ENCODE peak calls at places on chromosomes 13 and 19, in seven cellular contexts. One of them, this sample, is unnamed.

GRCh38 chr19:16828990-16829821 is at the start of gene SIN3B:
- DNase-seq in GM12878: peak
- DNase-seq in K562: peak
- DNase-seq in HepG2: peak
- DNase-seq in transverse colon: peak
- DNase-seq in stomach: peak
- DNase-seq in suprapubic skin: peak
- DNase-seq in this sample: peak

GRCh38 chr13:74301200-74302063 is 167.2 kb upstream of the KLF12 start:
- DNase-seq in stomach: no peak
- DNase-seq in transverse colon: no peak
- DNase-seq in suprapubic skin: no peak
- DNase-seq in GM12878: no peak
- DNase-seq in K562: no peak
- DNase-seq in HepG2: no peak
- DNase-seq in this sample: no peak

GRCh38 chr19:10339977-10340376 is 553 bp upstream of the ICAM3 start:
- DNase-seq in suprapubic skin: no peak
- DNase-seq in K562: no peak
- DNase-seq in GM12878: no peak
- DNase-seq in HepG2: no peak
- DNase-seq in transverse colon: no peak
- DNase-seq in stomach: no peak
- DNase-seq in this sample: no peak

GRCh38 chr19:30073152-30074000 is 131.3 kb downstream of the URI1 start:
- DNase-seq in stomach: no peak
- DNase-seq in GM12878: no peak
- DNase-seq in transverse colon: peak
- DNase-seq in suprapubic skin: peak
- DNase-seq in HepG2: no peak
- DNase-seq in K562: no peak
- DNase-seq in this sample: no peak

GRCh38 chr19:46878613-46879375 is 18.0 kb downstream of the ARHGAP35 start:
- DNase-seq in K562: no peak
- DNase-seq in suprapubic skin: no peak
- DNase-seq in GM12878: no peak
- DNase-seq in transverse colon: no peak
- DNase-seq in HepG2: no peak
- DNase-seq in stomach: no peak
- DNase-seq in this sample: no peak

GRCh38 chr19:16106121-16106520 is 5.6 kb upstream of the RAB8A start:
- DNase-seq in suprapubic skin: no peak
- DNase-seq in K562: no peak
- DNase-seq in HepG2: no peak
- DNase-seq in transverse colon: peak
- DNase-seq in stomach: no peak
- DNase-seq in GM12878: no peak
- DNase-seq in this sample: no peak

GRCh38 chr13:99989376-99990044 is 7.9 kb downstream of the ZIC2 start:
- DNase-seq in transverse colon: no peak
- DNase-seq in suprapubic skin: no peak
- DNase-seq in GM12878: no peak
- DNase-seq in stomach: no peak
- DNase-seq in HepG2: no peak
- DNase-seq in K562: no peak
- DNase-seq in this sample: peak

GRCh38 chr19:13938361-13939027 is at the start of gene PODNL1:
- DNase-seq in suprapubic skin: no peak
- DNase-seq in HepG2: no peak
- DNase-seq in stomach: no peak
- DNase-seq in GM12878: no peak
- DNase-seq in K562: no peak
- DNase-seq in transverse colon: no peak
- DNase-seq in this sample: no peak

GRCh38 chr19:2261438-2262172 is 5.4 kb upstream of the JSRP1 start:
- DNase-seq in transverse colon: peak
- DNase-seq in K562: no peak
- DNase-seq in GM12878: no peak
- DNase-seq in HepG2: no peak
- DNase-seq in stomach: peak
- DNase-seq in suprapubic skin: no peak
- DNase-seq in this sample: no peak

GRCh38 chr13:31987535-31988170 is 43.9 kb upstream of the FRY start:
- DNase-seq in transverse colon: no peak
- DNase-seq in stomach: no peak
- DNase-seq in HepG2: no peak
- DNase-seq in GM12878: no peak
- DNase-seq in suprapubic skin: no peak
- DNase-seq in K562: no peak
- DNase-seq in this sample: no peak

GRCh38 chr13:104006625-104007061 is 940.4 kb upstream of the SLC10A2 start:
- DNase-seq in K562: no peak
- DNase-seq in HepG2: no peak
- DNase-seq in suprapubic skin: no peak
- DNase-seq in stomach: no peak
- DNase-seq in transverse colon: no peak
- DNase-seq in GM12878: no peak
- DNase-seq in this sample: no peak

GRCh38 chr13:49527123-49527522 is 31.4 kb downstream of the PHF11 start:
- DNase-seq in suprapubic skin: no peak
- DNase-seq in GM12878: no peak
- DNase-seq in K562: no peak
- DNase-seq in HepG2: no peak
- DNase-seq in stomach: no peak
- DNase-seq in transverse colon: no peak
- DNase-seq in this sample: no peak

GRCh38 chr19:34649886-34650543 is 26.9 kb downstream of the SCGB2B2 start:
- DNase-seq in suprapubic skin: peak
- DNase-seq in transverse colon: no peak
- DNase-seq in stomach: no peak
- DNase-seq in K562: no peak
- DNase-seq in GM12878: no peak
- DNase-seq in HepG2: no peak
- DNase-seq in this sample: no peak

GRCh38 chr13:48798180-48798579 is 144.5 kb downstream of the CYSLTR2 start:
- DNase-seq in GM12878: no peak
- DNase-seq in transverse colon: no peak
- DNase-seq in stomach: no peak
- DNase-seq in suprapubic skin: no peak
- DNase-seq in K562: no peak
- DNase-seq in HepG2: no peak
- DNase-seq in this sample: no peak

GRCh38 chr13:113119822-113120189 is 2.8 kb upstream of the F10 start:
- DNase-seq in K562: no peak
- DNase-seq in HepG2: no peak
- DNase-seq in GM12878: no peak
- DNase-seq in transverse colon: no peak
- DNase-seq in stomach: peak
- DNase-seq in suprapubic skin: peak
- DNase-seq in this sample: no peak

GRCh38 chr19:5345895-5346386 is 5.3 kb upstream of the PTPRS start:
- DNase-seq in GM12878: no peak
- DNase-seq in transverse colon: no peak
- DNase-seq in stomach: no peak
- DNase-seq in HepG2: no peak
- DNase-seq in suprapubic skin: no peak
- DNase-seq in K562: no peak
- DNase-seq in this sample: no peak

GRCh38 chr13:52868190-52868589 is 19.8 kb upstream of the PCDH8 start:
- DNase-seq in GM12878: no peak
- DNase-seq in stomach: no peak
- DNase-seq in transverse colon: no peak
- DNase-seq in HepG2: no peak
- DNase-seq in K562: no peak
- DNase-seq in suprapubic skin: no peak
- DNase-seq in this sample: no peak

GRCh38 chr19:15235796-15236195 is 3.5 kb upstream of the EPHX3 start:
- DNase-seq in transverse colon: no peak
- DNase-seq in K562: no peak
- DNase-seq in HepG2: no peak
- DNase-seq in GM12878: no peak
- DNase-seq in stomach: no peak
- DNase-seq in suprapubic skin: no peak
- DNase-seq in this sample: no peak

GRCh38 chr19:33032218-33032781 is 32.4 kb downstream of the RHPN2 start:
- DNase-seq in GM12878: no peak
- DNase-seq in suprapubic skin: no peak
- DNase-seq in K562: no peak
- DNase-seq in transverse colon: peak
- DNase-seq in stomach: no peak
- DNase-seq in HepG2: no peak
- DNase-seq in this sample: no peak

GRCh38 chr13:63942372-63942771 is 2526.7 kb upstream of the PCDH20 start:
- DNase-seq in transverse colon: no peak
- DNase-seq in K562: no peak
- DNase-seq in HepG2: no peak
- DNase-seq in stomach: no peak
- DNase-seq in suprapubic skin: no peak
- DNase-seq in GM12878: no peak
- DNase-seq in this sample: no peak

GRCh38 chr13:73251866-73252265 is 193.1 kb downstream of the KLF5 start:
- DNase-seq in GM12878: no peak
- DNase-seq in transverse colon: no peak
- DNase-seq in HepG2: no peak
- DNase-seq in suprapubic skin: no peak
- DNase-seq in K562: no peak
- DNase-seq in stomach: no peak
- DNase-seq in this sample: no peak

GRCh38 chr19:33798701-33799111 is 2.0 kb downstream of the KCTD15 start:
- DNase-seq in transverse colon: no peak
- DNase-seq in stomach: no peak
- DNase-seq in GM12878: no peak
- DNase-seq in K562: no peak
- DNase-seq in suprapubic skin: no peak
- DNase-seq in HepG2: no peak
- DNase-seq in this sample: no peak

GRCh38 chr19:13033819-13034611 is 38.7 kb downstream of the NFIX start:
- DNase-seq in suprapubic skin: no peak
- DNase-seq in HepG2: peak
- DNase-seq in GM12878: no peak
- DNase-seq in transverse colon: peak
- DNase-seq in stomach: peak
- DNase-seq in K562: peak
- DNase-seq in this sample: no peak

GRCh38 chr13:20182231-20182846 is 10.4 kb downstream of the GJB2 start:
- DNase-seq in GM12878: peak
- DNase-seq in suprapubic skin: no peak
- DNase-seq in HepG2: peak
- DNase-seq in stomach: peak
- DNase-seq in transverse colon: no peak
- DNase-seq in K562: peak
- DNase-seq in this sample: no peak

GRCh38 chr19:51698296-51698695 is 5.2 kb downstream of the SPACA6 start:
- DNase-seq in suprapubic skin: peak
- DNase-seq in HepG2: no peak
- DNase-seq in transverse colon: no peak
- DNase-seq in K562: no peak
- DNase-seq in stomach: peak
- DNase-seq in GM12878: no peak
- DNase-seq in this sample: no peak

DNA sequence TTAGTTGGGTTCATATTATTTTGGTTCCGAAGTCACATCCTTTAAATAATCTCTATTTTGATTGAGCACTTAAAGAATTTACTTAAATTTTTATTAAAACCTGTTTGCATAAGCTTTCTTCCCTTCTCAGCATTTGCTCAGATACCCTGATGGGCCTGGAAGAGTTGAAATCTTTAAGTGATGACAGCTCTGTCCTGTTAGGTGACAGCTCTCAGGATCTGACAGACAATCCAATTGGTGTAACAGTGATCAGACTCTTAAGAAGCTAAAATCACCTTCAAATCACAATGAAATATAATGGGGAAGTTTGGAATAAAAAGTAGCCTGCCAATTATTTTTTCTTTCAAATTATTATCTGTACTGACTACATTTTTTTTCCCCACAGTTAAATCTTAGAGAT is 284.4 kb downstream of the LMO7 start:
- DNase-seq in transverse colon: no peak
- DNase-seq in suprapubic skin: no peak
- DNase-seq in stomach: no peak
- DNase-seq in HepG2: no peak
- DNase-seq in GM12878: no peak
- DNase-seq in K562: no peak
- DNase-seq in this sample: no peak
- TF ChIP-seq EP300 in transverse colon: no peak
- TF ChIP-seq EP300 in suprapubic skin: no peak
- TF ChIP-seq EP300 in stomach: no peak
- TF ChIP-seq EP300 in HepG2: no peak
- TF ChIP-seq EP300 in GM12878: no peak
- TF ChIP-seq EP300 in K562: no peak
- TF ChIP-seq EP300 in this sample: no peak

GRCh38 chr19:7197760-7198696 is 96.2 kb downstream of the INSR start:
- DNase-seq in suprapubic skin: peak
- DNase-seq in K562: peak
- DNase-seq in GM12878: peak
- DNase-seq in transverse colon: peak
- DNase-seq in stomach: peak
- DNase-seq in HepG2: peak
- DNase-seq in this sample: peak
- TF ChIP-seq POLR2AphosphoS5 in suprapubic skin: no peak
- TF ChIP-seq POLR2AphosphoS5 in K562: no peak
- TF ChIP-seq POLR2AphosphoS5 in GM12878: peak
- TF ChIP-seq POLR2AphosphoS5 in transverse colon: peak
- TF ChIP-seq POLR2AphosphoS5 in stomach: no peak
- TF ChIP-seq POLR2AphosphoS5 in HepG2: peak
- TF ChIP-seq POLR2AphosphoS5 in this sample: peak

GRCh38 chr19:58252102-58252685 is 23.5 kb downstream of the ZNF544 start:
- DNase-seq in HepG2: no peak
- DNase-seq in K562: no peak
- DNase-seq in stomach: no peak
- DNase-seq in transverse colon: no peak
- DNase-seq in GM12878: no peak
- DNase-seq in suprapubic skin: no peak
- DNase-seq in this sample: no peak
- TF ChIP-seq POLR2A in HepG2: no peak
- TF ChIP-seq POLR2A in K562: no peak
- TF ChIP-seq POLR2A in stomach: no peak
- TF ChIP-seq POLR2A in transverse colon: no peak
- TF ChIP-seq POLR2A in GM12878: no peak
- TF ChIP-seq POLR2A in suprapubic skin: no peak
- TF ChIP-seq POLR2A in this sample: no peak

DNA sequence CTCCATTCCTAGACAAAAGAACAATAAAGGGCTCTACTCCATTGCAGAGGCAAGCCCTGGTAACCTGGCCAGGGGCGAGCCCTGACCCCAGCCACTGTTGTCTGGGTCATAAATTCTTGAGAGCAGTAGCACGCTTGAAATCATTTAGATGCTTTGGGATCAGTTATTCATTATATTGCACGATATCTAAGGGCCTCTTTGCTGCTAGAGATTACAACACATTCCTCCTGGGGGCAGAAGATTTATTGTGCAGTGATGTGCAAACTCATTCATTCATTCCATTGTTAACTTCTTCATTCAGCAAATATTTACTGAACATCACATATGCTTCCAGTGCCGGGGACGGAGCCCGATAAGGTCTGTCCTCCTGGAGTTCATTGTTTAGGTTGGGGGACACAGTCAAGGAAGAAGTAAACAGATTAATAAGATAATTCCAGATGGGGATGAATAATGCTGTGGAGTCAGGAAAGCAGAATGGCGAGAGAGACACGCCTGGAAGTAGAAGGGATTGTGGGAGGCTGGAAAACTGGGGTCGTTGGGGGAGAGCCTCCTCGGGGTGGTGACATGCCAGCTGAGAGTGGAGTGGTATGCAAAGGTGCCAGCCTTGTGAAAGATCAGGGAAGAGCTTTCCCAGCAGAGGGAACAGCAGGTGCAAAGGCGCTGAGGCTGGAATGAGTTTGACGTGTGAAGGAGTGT is 35.0 kb downstream of the SIPA1L3 start:
- DNase-seq in transverse colon: peak
- DNase-seq in suprapubic skin: no peak
- DNase-seq in GM12878: no peak
- DNase-seq in K562: no peak
- DNase-seq in HepG2: peak
- DNase-seq in stomach: no peak
- DNase-seq in this sample: no peak
- TF ChIP-seq EP300 in transverse colon: no peak
- TF ChIP-seq EP300 in suprapubic skin: no peak
- TF ChIP-seq EP300 in GM12878: no peak
- TF ChIP-seq EP300 in K562: no peak
- TF ChIP-seq EP300 in HepG2: no peak
- TF ChIP-seq EP300 in stomach: no peak
- TF ChIP-seq EP300 in this sample: no peak

This sample was measured in esophagus muscularis mucosa.